ENCODE peak calls at places on chromosomes 1 and 21, in seven cellular contexts. F is WTC11, I is foreskin fibroblast, D is osteocyte, N is lower lobe of right lung, S is fibroblast of lung, G is Peyer's patch. V is an unnamed sample.

GRCh38 chr21:15355066-15355465 is 290.3 kb upstream of the NRIP1 start:
- DNase-seq in S (no peak), D (no peak), I (no peak), F (no peak), G (no peak), N (no peak), V (no peak)

GRCh38 chr1:218480137-218480536 is 135.0 kb downstream of the TGFB2 start:
- DNase-seq in G (no peak), I (peak), N (no peak), S (peak), D (no peak), F (no peak), V (no peak)

GRCh38 chr1:20640183-20640597 is 6.9 kb downstream of the PINK1 start:
- DNase-seq in S (peak), D (no peak), N (no peak), F (peak), I (peak), G (peak), V (peak)

GRCh38 chr1:207321790-207322530 is 482 bp downstream of the CD55 start:
- DNase-seq in N (no peak), G (peak), S (peak), F (no peak), D (no peak), I (no peak), V (no peak)

GRCh38 chr1:162159515-162159914 is 90.0 kb downstream of the NOS1AP start:
- DNase-seq in N (no peak), G (no peak), D (no peak), I (peak), S (no peak), F (no peak), V (no peak)

GRCh38 chr1:59457786-59458185 is 160.9 kb downstream of the FGGY start:
- DNase-seq in D (no peak), N (no peak), F (no peak), I (no peak), G (no peak), S (no peak), V (no peak)

GRCh38 chr21:34846601-34847112 is 177.9 kb downstream of the CLIC6 start:
- DNase-seq in G (no peak), N (no peak), S (peak), I (peak), D (no peak), F (no peak), V (no peak)

GRCh38 chr1:207002731-207003146 is 29.8 kb downstream of the C1orf116 start:
- DNase-seq in I (peak), N (peak), G (no peak), D (no peak), S (peak), F (no peak), V (no peak)

GRCh38 chr1:225603538-225604354 is 49.2 kb downstream of the ENAH start:
- DNase-seq in S (peak), G (no peak), I (peak), N (no peak), F (no peak), D (no peak), V (no peak)

GRCh38 chr1:163664706-163665321 is 343.1 kb downstream of the NUF2 start:
- DNase-seq in N (no peak), I (peak), S (peak), G (no peak), F (no peak), D (no peak), V (peak)

GRCh38 chr1:216194721-216195120 is 228.5 kb downstream of the USH2A start:
- DNase-seq in G (no peak), F (no peak), N (no peak), I (no peak), D (no peak), S (no peak), V (no peak)

GRCh38 chr1:216190438-216190837 is 232.8 kb downstream of the USH2A start:
- DNase-seq in I (no peak), F (no peak), G (no peak), S (no peak), D (no peak), N (no peak), V (no peak)

DNA sequence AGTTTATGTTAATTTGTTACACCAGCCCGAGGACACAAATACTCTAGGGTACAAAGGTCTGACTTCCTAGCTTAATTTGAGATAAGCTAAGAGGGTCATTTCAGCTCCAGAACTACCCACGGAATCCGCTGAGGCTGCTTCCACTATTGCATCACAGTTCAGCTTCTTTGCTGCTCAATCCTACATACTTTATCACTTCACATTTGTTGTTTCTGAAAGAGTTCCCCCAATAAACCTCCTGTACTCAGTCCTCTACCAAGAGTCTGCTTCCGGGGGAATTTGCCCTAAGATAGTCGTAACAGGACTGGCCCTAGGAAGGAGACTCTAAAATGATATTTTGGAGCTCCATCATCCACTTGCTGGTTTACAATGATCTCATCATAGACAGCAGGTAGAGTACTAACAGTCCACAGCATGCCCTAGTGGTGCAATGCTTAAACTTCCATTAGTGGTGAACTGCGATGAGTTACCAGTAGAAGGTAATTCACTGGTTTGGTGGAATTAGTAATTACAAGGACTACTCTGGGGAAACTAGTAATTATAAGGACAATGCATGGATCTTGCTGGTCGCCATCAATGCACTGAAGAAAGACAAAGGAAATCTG is 229.3 kb downstream of the USH2A start:
- DNase-seq in N (no peak), G (no peak), I (no peak), F (no peak), D (no peak), S (no peak), V (no peak)
- TF ChIP-seq CTCF in N (no peak), G (no peak), I (no peak), F (no peak), D (peak), S (peak), V (no peak)

DNA sequence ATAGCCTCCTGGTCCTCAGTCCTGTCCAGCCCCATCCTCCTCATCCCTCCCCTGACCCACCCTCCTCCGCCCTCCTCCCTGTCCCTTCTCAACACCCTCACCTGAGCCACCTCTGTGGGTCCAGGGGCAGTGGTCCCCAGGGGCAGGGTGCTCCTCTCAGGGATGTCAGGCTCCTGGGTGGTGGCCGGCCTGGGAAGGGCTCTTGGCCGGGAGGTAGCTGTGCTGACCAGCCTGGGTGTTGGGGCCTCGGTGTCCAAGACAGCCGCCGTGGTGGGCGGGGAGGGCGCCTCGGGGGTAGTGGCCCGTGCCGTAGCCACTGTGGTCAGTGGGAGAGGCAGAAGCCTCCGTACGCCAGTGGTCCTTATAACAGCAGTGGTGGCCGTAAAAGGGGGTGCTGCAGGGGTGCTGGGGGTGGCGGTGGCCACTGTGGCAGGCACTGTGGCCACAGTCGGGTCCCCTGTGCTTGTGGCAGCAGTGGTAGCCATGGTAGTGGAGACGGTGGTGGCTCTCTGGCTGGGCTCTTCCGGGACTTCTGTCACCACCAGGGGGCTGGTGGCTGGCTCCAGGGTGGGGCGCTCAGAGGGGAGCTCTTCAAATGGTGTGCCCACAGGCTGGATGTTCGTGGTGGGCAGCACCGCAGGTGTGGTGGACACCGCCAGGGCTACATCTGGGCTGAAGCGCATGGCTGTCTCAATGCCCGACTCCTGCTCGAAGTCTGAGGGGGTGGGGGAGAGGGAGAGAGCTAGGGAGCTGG is 31.9 kb downstream of the SDC3 start:
- DNase-seq in I (no peak), S (no peak), F (no peak), G (no peak), D (no peak), N (no peak), V (no peak)
- TF ChIP-seq CTCF in I (no peak), S (peak), F (no peak), G (no peak), D (no peak), N (no peak), V (no peak)

DNA sequence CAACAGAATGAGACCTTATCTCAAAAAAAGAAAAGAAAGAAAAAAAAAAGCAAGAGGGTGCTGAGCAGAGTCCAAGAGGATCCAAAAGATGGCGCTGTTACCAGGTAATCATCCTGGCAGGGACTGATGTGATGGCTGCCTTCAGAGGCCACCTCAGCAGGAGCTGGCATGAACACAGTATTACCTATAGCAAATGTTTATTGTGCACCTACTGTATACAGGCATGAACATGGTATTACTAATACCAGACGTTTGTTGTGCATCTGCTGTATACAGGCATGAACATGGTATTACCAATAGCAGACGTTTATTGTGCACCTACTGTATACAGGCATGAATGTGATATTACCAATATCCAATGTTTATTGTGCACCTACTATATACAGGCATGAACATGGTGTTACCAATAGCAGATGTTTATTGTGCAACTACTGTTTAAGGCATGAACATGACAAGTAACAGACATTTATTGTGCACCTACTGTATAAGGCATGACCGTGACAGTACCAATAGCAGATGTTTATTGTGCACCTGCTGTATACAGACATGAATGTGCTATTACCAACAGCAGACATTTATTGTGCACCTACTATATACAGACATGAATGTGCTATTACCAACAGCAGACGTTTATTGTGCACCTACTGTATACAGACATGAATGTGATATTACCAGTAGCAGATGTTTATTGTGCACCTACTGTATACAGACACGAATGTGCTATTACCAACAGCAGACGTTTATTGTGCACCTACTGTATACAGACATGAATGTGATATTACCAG is 115.1 kb upstream of the TMEM51 start:
- DNase-seq in I (peak), F (peak), G (no peak), S (no peak), D (no peak), N (no peak), V (no peak)
- TF ChIP-seq CTCF in I (peak), F (peak), G (no peak), S (peak), D (peak), N (no peak), V (peak)

DNA sequence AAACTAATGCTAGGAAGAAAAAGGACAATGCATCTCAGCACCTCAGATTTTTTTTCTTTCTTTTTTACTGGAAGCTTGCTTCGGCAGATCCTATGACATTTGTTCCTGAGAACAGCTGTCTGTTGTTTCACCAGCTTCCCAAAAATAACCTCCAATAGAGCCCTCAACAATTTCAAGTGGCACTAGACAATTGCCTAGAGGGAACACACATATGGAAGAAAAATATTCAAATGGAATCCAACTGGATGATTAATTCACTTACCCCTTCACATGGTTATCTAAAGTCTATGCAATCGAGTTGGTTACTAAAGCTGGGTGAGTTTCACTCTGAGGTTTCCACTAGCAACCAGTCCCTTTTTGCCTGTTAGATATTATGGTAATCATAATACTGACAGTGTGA is at the start of gene LEMD1:
- DNase-seq in S (peak), I (no peak), N (no peak), D (no peak), G (no peak), F (no peak), V (no peak)
- TF ChIP-seq CTCF in S (no peak), I (no peak), N (no peak), D (no peak), G (no peak), F (no peak), V (no peak)

V was measured in glutamatergic neuron.